ENCODE peak calls at places on chromosomes 6 and 20, in four cellular contexts. One of them, this sample, is unnamed. For H3K4me1 and H3K36me3, the result is how much of the 10 kb centered on the place peaks cover.

GRCh38 chr6:30185846-30186484 is 22.6 kb downstream of the TRIM15 start:
- DNase-seq in ascending aorta: no peak
- DNase-seq in PC-3: no peak
- DNase-seq in stomach: no peak
- DNase-seq in this sample: no peak

GRCh38 chr6:53107091-53107490 is 41.5 kb downstream of the GCM1 start:
- DNase-seq in ascending aorta: no peak
- DNase-seq in PC-3: peak
- DNase-seq in stomach: no peak
- DNase-seq in this sample: no peak

GRCh38 chr6:110528051-110528929 is 51.9 kb upstream of the SLC22A16 start:
- DNase-seq in ascending aorta: no peak
- DNase-seq in PC-3: peak
- DNase-seq in stomach: peak
- DNase-seq in this sample: peak

GRCh38 chr20:24863356-24863755 is 85.7 kb upstream of the CST7 start:
- DNase-seq in ascending aorta: no peak
- DNase-seq in PC-3: no peak
- DNase-seq in stomach: no peak
- DNase-seq in this sample: no peak

GRCh38 chr20:62587757-62588402 is 54.4 kb upstream of the SLCO4A1 start:
- DNase-seq in ascending aorta: no peak
- DNase-seq in PC-3: peak
- DNase-seq in stomach: no peak
- DNase-seq in this sample: no peak

GRCh38 chr20:10673176-10673830 is 496 bp downstream of the JAG1 start:
- DNase-seq in ascending aorta: no peak
- DNase-seq in PC-3: no peak
- DNase-seq in stomach: peak
- DNase-seq in this sample: no peak

GRCh38 chr20:53883098-53883762 is 187.2 kb downstream of the BCAS1 start:
- DNase-seq in ascending aorta: no peak
- DNase-seq in PC-3: peak
- DNase-seq in stomach: no peak
- DNase-seq in this sample: no peak

GRCh38 chr6:99192561-99192960 is 156.9 kb downstream of the FAXC start:
- DNase-seq in ascending aorta: no peak
- DNase-seq in PC-3: no peak
- DNase-seq in stomach: no peak
- DNase-seq in this sample: no peak

GRCh38 chr6:87198496-87198895 is 43.1 kb downstream of the ZNF292 start:
- DNase-seq in ascending aorta: no peak
- DNase-seq in PC-3: no peak
- DNase-seq in stomach: no peak
- DNase-seq in this sample: no peak

GRCh38 chr6:113995632-113996031 is 24.7 kb upstream of the HDAC2 start:
- DNase-seq in ascending aorta: peak
- DNase-seq in PC-3: peak
- DNase-seq in stomach: no peak
- DNase-seq in this sample: peak

GRCh38 chr20:50144362-50144761 is 9.2 kb downstream of the PEDS1 start:
- DNase-seq in ascending aorta: peak
- DNase-seq in PC-3: peak
- DNase-seq in stomach: peak
- DNase-seq in this sample: no peak

GRCh38 chr6:80530096-80530495 is 423.6 kb downstream of the BCKDHB start:
- DNase-seq in ascending aorta: no peak
- DNase-seq in PC-3: no peak
- DNase-seq in stomach: no peak
- DNase-seq in this sample: no peak

GRCh38 chr6:64064919-64065318 is 429.3 kb downstream of the PHF3 start:
- DNase-seq in ascending aorta: no peak
- DNase-seq in PC-3: no peak
- DNase-seq in stomach: no peak
- DNase-seq in this sample: no peak

GRCh38 chr6:90764001-90764400 is 177.1 kb upstream of the MAP3K7 start:
- DNase-seq in ascending aorta: no peak
- DNase-seq in PC-3: no peak
- DNase-seq in stomach: no peak
- DNase-seq in this sample: no peak

GRCh38 chr6:143536461-143536865 is 24.9 kb upstream of the FUCA2 start:
- DNase-seq in ascending aorta: no peak
- DNase-seq in PC-3: peak
- DNase-seq in stomach: peak
- DNase-seq in this sample: no peak

GRCh38 chr6:26538572-26538902 is 371 bp downstream of the HMGN4 start:
- DNase-seq in ascending aorta: no peak
- DNase-seq in PC-3: peak
- DNase-seq in stomach: no peak
- DNase-seq in this sample: no peak

GRCh38 chr6:89023591-89024441 is 56.7 kb upstream of the PNRC1 start:
- DNase-seq in ascending aorta: no peak
- DNase-seq in PC-3: no peak
- DNase-seq in stomach: no peak
- DNase-seq in this sample: no peak

GRCh38 chr6:93073811-93074210 is 345.5 kb downstream of the EPHA7 start:
- DNase-seq in ascending aorta: no peak
- DNase-seq in PC-3: no peak
- DNase-seq in stomach: no peak
- DNase-seq in this sample: no peak

GRCh38 chr6:64733433-64733832 is 973.6 kb downstream of the EYS start:
- DNase-seq in ascending aorta: no peak
- DNase-seq in PC-3: no peak
- DNase-seq in stomach: no peak
- DNase-seq in this sample: no peak

GRCh38 chr6:135212020-135212806 is 31.1 kb downstream of the MYB start:
- DNase-seq in ascending aorta: no peak
- DNase-seq in PC-3: peak
- DNase-seq in stomach: no peak
- DNase-seq in this sample: no peak

GRCh38 chr6:87105823-87106222 is 10.9 kb upstream of the CGA start:
- DNase-seq in ascending aorta: no peak
- DNase-seq in PC-3: no peak
- DNase-seq in stomach: no peak
- DNase-seq in this sample: no peak

GRCh38 chr6:129493396-129493902 is 216.5 kb downstream of the ARHGAP18 start:
- DNase-seq in ascending aorta: no peak
- DNase-seq in PC-3: peak
- DNase-seq in stomach: no peak
- DNase-seq in this sample: no peak

GRCh38 chr6:27836783-27837635 is 75.2 kb downstream of the OR2B2 start:
- DNase-seq in ascending aorta: no peak
- DNase-seq in PC-3: peak
- DNase-seq in stomach: peak
- DNase-seq in this sample: peak

GRCh38 chr6:17178754-17179153 is 76.9 kb downstream of the STMND1 start:
- DNase-seq in ascending aorta: no peak
- DNase-seq in PC-3: no peak
- DNase-seq in stomach: no peak
- DNase-seq in this sample: no peak

GRCh38 chr20:38770546-38770945 is 22.3 kb downstream of the ACTR5 start:
- DNase-seq in ascending aorta: no peak
- DNase-seq in PC-3: no peak
- DNase-seq in stomach: no peak
- DNase-seq in this sample: no peak

GRCh38 chr6:42166444-42167141 is 6.6 kb upstream of the GUCA1A start:
- DNase-seq in ascending aorta: no peak
- DNase-seq in PC-3: peak
- DNase-seq in stomach: peak
- DNase-seq in this sample: peak

GRCh38 chr6:169019727-169020491 is 233.7 kb downstream of the THBS2 start:
- DNase-seq in ascending aorta: no peak
- DNase-seq in PC-3: peak
- DNase-seq in stomach: no peak
- DNase-seq in this sample: no peak

GRCh38 chr6:161292145-161292544 is 18.3 kb upstream of the AGPAT4 start:
- DNase-seq in ascending aorta: no peak
- DNase-seq in PC-3: no peak
- DNase-seq in stomach: no peak
- DNase-seq in this sample: no peak

GRCh38 chr6:141212296-141212695 is 920.4 kb upstream of the GJE1 start:
- DNase-seq in ascending aorta: no peak
- DNase-seq in PC-3: peak
- DNase-seq in stomach: no peak
- DNase-seq in this sample: peak

GRCh38 chr6:129393659-129394058 is 316.3 kb downstream of the ARHGAP18 start:
- DNase-seq in ascending aorta: no peak
- DNase-seq in PC-3: no peak
- DNase-seq in stomach: no peak
- DNase-seq in this sample: no peak

GRCh38 chr6:36735110-36735971 is 37.7 kb downstream of the RAB44 start:
- DNase-seq in ascending aorta: peak
- DNase-seq in PC-3: peak
- DNase-seq in stomach: peak
- DNase-seq in this sample: no peak

GRCh38 chr6:112502348-112503130 is 155.4 kb downstream of the RFPL4B start:
- DNase-seq in ascending aorta: no peak
- DNase-seq in PC-3: peak
- DNase-seq in stomach: no peak
- DNase-seq in this sample: no peak

GRCh38 chr20:29313481-29313880 is 1944.0 kb upstream of the DEFB115 start:
- DNase-seq in ascending aorta: no peak
- DNase-seq in PC-3: no peak
- DNase-seq in stomach: no peak
- DNase-seq in this sample: no peak

DNA sequence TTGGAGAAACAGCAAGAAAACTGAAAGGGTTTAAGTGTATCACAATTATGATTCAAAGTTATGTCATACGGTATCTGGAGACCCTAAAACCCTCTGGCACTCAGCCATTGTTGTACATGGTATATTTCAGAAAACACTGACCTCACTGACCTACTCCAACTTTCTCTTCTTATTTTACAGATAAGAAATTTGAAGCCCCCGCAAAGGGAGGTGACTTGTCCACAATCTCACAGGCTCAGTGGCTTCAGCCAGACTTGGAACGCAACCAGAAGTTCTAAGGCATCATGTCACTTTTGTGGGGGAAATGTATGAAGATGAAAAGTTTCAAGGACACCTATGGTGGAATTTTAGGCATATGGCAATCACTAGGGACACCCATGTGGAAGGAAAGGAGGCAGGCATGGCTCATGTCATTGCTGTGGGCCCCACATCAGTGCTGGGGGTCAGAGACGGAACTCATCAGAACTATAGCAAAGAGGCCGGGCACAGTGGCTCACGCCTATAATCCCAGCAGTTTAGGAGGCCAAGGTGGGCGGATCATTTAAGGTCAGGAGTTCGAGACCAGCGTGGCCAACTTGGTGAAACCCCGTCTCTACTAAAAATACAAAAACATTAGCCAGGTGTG is 5.2 kb upstream of the TRIB3 start:
- DNase-seq in ascending aorta: no peak
- DNase-seq in PC-3: no peak
- DNase-seq in stomach: no peak
- DNase-seq in this sample: no peak
- H3K4me1 ChIP-seq in ascending aorta: under half
- H3K4me1 ChIP-seq in PC-3: half or more
- H3K4me1 ChIP-seq in stomach: under half
- H3K4me1 ChIP-seq in this sample: under half

GRCh38 chr6:34423254-34423653 is 2.6 kb downstream of the RPS10 start:
- DNase-seq in ascending aorta: no peak
- DNase-seq in PC-3: peak
- DNase-seq in stomach: no peak
- DNase-seq in this sample: no peak

GRCh38 chr6:34425132-34425497 is 754 bp downstream of the RPS10 start:
- DNase-seq in ascending aorta: no peak
- DNase-seq in PC-3: no peak
- DNase-seq in stomach: no peak
- DNase-seq in this sample: no peak

GRCh38 chr6:34425498-34426410 is at the start of gene RPS10:
- DNase-seq in ascending aorta: peak
- DNase-seq in PC-3: peak
- DNase-seq in stomach: peak
- DNase-seq in this sample: peak

DNA sequence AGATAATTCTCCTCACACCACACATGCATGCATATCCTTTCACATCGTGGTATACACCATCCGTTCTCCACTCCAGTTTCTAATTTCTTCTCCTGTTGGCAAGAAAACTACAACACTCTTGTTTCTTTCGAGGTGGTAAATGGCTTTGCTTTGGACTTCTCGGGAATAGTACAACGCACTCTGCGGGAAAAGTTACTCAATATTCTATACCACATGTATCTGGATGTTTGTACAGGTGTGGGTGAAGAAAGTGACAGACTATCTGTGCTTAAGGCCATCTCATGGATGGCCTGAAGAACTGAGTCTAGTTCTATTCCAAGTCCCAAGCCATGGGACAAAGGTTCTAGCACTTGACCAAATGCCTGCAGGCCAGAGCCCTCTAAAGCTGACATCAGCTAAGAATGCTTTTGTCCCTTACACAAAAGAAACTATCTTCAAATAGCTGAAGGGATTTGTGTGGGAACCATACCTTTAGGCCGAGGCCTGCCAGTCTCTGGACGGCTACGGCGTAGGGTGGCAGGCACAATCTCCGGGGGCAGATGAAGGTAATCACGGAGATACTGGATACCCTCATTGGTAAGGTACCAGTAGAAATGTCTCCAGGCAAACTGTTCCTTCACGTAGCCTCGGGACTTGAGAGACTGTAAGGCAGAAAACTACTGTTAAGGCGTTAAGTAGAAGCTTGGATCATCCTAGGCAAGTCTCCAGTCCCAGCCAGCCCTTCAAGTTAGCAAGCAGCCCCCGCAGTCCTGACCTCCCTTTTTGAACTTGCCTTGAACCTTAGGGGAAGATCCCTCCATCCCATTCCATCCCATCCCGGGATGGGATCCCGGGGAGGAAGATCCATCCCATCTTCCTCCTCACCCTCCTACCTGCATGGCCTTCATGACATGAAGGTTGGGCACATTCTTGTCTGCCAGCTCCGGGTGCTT is 1.4 kb downstream of the RPS10 start:
- DNase-seq in ascending aorta: no peak
- DNase-seq in PC-3: no peak
- DNase-seq in stomach: no peak
- DNase-seq in this sample: no peak
- H3K36me3 ChIP-seq in ascending aorta: half or more
- H3K36me3 ChIP-seq in PC-3: half or more
- H3K36me3 ChIP-seq in stomach: half or more
- H3K36me3 ChIP-seq in this sample: under half

GRCh38 chr6:146913842-146914562 is 290.2 kb upstream of the STXBP5 start:
- DNase-seq in ascending aorta: peak
- DNase-seq in PC-3: peak
- DNase-seq in stomach: peak
- DNase-seq in this sample: peak
- TF ChIP-seq CTCF in ascending aorta: no peak
- TF ChIP-seq CTCF in PC-3: no peak
- TF ChIP-seq CTCF in stomach: no peak
- TF ChIP-seq CTCF in this sample: no peak

DNA sequence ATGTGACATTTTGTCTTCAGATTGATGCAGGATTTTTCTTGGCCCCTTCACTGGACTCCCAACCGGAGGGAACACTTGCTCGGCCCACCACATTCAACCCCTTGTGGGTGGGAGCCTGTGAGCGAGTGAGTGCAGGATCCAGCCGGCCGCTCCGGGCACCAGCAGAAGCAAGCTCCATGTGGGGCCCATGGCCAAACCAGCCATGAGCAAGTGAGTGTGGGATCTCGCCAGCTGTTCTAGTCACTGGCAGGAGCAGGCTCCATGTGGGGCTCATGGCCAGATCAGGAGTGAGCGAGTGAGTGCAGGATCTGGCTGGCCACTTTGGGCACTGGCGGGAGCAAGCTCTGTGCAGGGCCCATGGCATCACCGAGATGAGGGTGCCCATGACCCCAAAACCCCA is 42.6 kb downstream of the OSTM1 start:
- DNase-seq in ascending aorta: no peak
- DNase-seq in PC-3: no peak
- DNase-seq in stomach: no peak
- DNase-seq in this sample: no peak
- H3K4me1 ChIP-seq in ascending aorta: under half
- H3K4me1 ChIP-seq in PC-3: under half
- H3K4me1 ChIP-seq in stomach: under half
- H3K4me1 ChIP-seq in this sample: under half

This sample was measured in Caco-2.